ENCODE peak calls at places on chromosomes 16 and 17, in eight cellular contexts. One of them, this sample, is unnamed.
A peak's percentile ranks its signal among the peaks of the same experiment; 100 is the strongest.

GRCh38 chr17:5607946-5608345 is 23.6 kb upstream of the NLRP1 start:
- DNase-seq in activated CD4-positive, alpha-beta T cell treated with anti-CD3 and anti-CD28 coated beads for 24 hours: no peak
- DNase-seq in brain pericyte: no peak
- DNase-seq in stimulated activated CD4-positive, alpha-beta T cell treated with anti-CD3 and anti-CD28 coated beads, Interleukin-12 subunit alpha, Interleukin-12 subunit beta, amount 100 ng/mL, for 4 hours: no peak
- DNase-seq in fibroblast of lung: no peak
- DNase-seq in activated naive CD8-positive, alpha-beta T cell treated with anti-CD3 and anti-CD28 coated beads for 36 hours: no peak
- DNase-seq in NCI-H82: no peak
- DNase-seq in ELF-1: no peak
- DNase-seq in this sample: no peak

GRCh38 chr16:53991181-53992056 is 287.5 kb downstream of the FTO start:
- DNase-seq in brain pericyte: peak; percentile 31
- DNase-seq in activated naive CD8-positive, alpha-beta T cell treated with anti-CD3 and anti-CD28 coated beads for 36 hours: no peak
- DNase-seq in NCI-H82: peak; percentile 25
- DNase-seq in ELF-1: peak; percentile 16
- DNase-seq in activated CD4-positive, alpha-beta T cell treated with anti-CD3 and anti-CD28 coated beads for 24 hours: no peak
- DNase-seq in fibroblast of lung: peak; percentile 84
- DNase-seq in stimulated activated CD4-positive, alpha-beta T cell treated with anti-CD3 and anti-CD28 coated beads, Interleukin-12 subunit alpha, Interleukin-12 subunit beta, amount 100 ng/mL, for 4 hours: no peak
- DNase-seq in this sample: no peak

GRCh38 chr17:17985555-17985954 is 12.9 kb downstream of the DRC3 start:
- DNase-seq in brain pericyte: no peak
- DNase-seq in fibroblast of lung: no peak
- DNase-seq in ELF-1: no peak
- DNase-seq in NCI-H82: peak; percentile 51
- DNase-seq in stimulated activated CD4-positive, alpha-beta T cell treated with anti-CD3 and anti-CD28 coated beads, Interleukin-12 subunit alpha, Interleukin-12 subunit beta, amount 100 ng/mL, for 4 hours: no peak
- DNase-seq in activated CD4-positive, alpha-beta T cell treated with anti-CD3 and anti-CD28 coated beads for 24 hours: no peak
- DNase-seq in activated naive CD8-positive, alpha-beta T cell treated with anti-CD3 and anti-CD28 coated beads for 36 hours: peak; percentile 14
- DNase-seq in this sample: no peak

GRCh38 chr17:21513012-21513570 is 136.9 kb downstream of the KCNJ12 start:
- DNase-seq in NCI-H82: peak; percentile 92
- DNase-seq in stimulated activated CD4-positive, alpha-beta T cell treated with anti-CD3 and anti-CD28 coated beads, Interleukin-12 subunit alpha, Interleukin-12 subunit beta, amount 100 ng/mL, for 4 hours: peak; percentile 74
- DNase-seq in activated CD4-positive, alpha-beta T cell treated with anti-CD3 and anti-CD28 coated beads for 24 hours: peak; percentile 57
- DNase-seq in brain pericyte: no peak
- DNase-seq in activated naive CD8-positive, alpha-beta T cell treated with anti-CD3 and anti-CD28 coated beads for 36 hours: peak; percentile 76
- DNase-seq in fibroblast of lung: peak; percentile 67
- DNase-seq in ELF-1: peak; percentile 88
- DNase-seq in this sample: peak; percentile 73

GRCh38 chr16:69417537-69418199 is 6.8 kb upstream of the CYB5B start:
- DNase-seq in fibroblast of lung: peak; percentile 51
- DNase-seq in stimulated activated CD4-positive, alpha-beta T cell treated with anti-CD3 and anti-CD28 coated beads, Interleukin-12 subunit alpha, Interleukin-12 subunit beta, amount 100 ng/mL, for 4 hours: no peak
- DNase-seq in brain pericyte: no peak
- DNase-seq in activated naive CD8-positive, alpha-beta T cell treated with anti-CD3 and anti-CD28 coated beads for 36 hours: no peak
- DNase-seq in ELF-1: peak; percentile 94
- DNase-seq in activated CD4-positive, alpha-beta T cell treated with anti-CD3 and anti-CD28 coated beads for 24 hours: no peak
- DNase-seq in NCI-H82: no peak
- DNase-seq in this sample: no peak

GRCh38 chr16:12758031-12758669 is 45.5 kb downstream of the CPPED1 start:
- DNase-seq in fibroblast of lung: no peak
- DNase-seq in brain pericyte: no peak
- DNase-seq in activated CD4-positive, alpha-beta T cell treated with anti-CD3 and anti-CD28 coated beads for 24 hours: no peak
- DNase-seq in ELF-1: peak; percentile 49
- DNase-seq in NCI-H82: peak; percentile 95
- DNase-seq in stimulated activated CD4-positive, alpha-beta T cell treated with anti-CD3 and anti-CD28 coated beads, Interleukin-12 subunit alpha, Interleukin-12 subunit beta, amount 100 ng/mL, for 4 hours: no peak
- DNase-seq in activated naive CD8-positive, alpha-beta T cell treated with anti-CD3 and anti-CD28 coated beads for 36 hours: no peak
- DNase-seq in this sample: no peak

GRCh38 chr16:715448-716249 is 731 bp downstream of the METRN start:
- DNase-seq in stimulated activated CD4-positive, alpha-beta T cell treated with anti-CD3 and anti-CD28 coated beads, Interleukin-12 subunit alpha, Interleukin-12 subunit beta, amount 100 ng/mL, for 4 hours: no peak
- DNase-seq in NCI-H82: peak; percentile 41
- DNase-seq in ELF-1: no peak
- DNase-seq in activated naive CD8-positive, alpha-beta T cell treated with anti-CD3 and anti-CD28 coated beads for 36 hours: peak; percentile 42
- DNase-seq in fibroblast of lung: peak; percentile 18
- DNase-seq in activated CD4-positive, alpha-beta T cell treated with anti-CD3 and anti-CD28 coated beads for 24 hours: no peak
- DNase-seq in brain pericyte: no peak
- DNase-seq in this sample: no peak

GRCh38 chr17:78313735-78314648 is 45.9 kb downstream of the SOCS3 start:
- DNase-seq in fibroblast of lung: peak; percentile 73
- DNase-seq in activated CD4-positive, alpha-beta T cell treated with anti-CD3 and anti-CD28 coated beads for 24 hours: peak; percentile 72
- DNase-seq in ELF-1: peak; percentile 86
- DNase-seq in NCI-H82: peak; percentile 88
- DNase-seq in brain pericyte: peak; percentile 41
- DNase-seq in activated naive CD8-positive, alpha-beta T cell treated with anti-CD3 and anti-CD28 coated beads for 36 hours: peak; percentile 86
- DNase-seq in stimulated activated CD4-positive, alpha-beta T cell treated with anti-CD3 and anti-CD28 coated beads, Interleukin-12 subunit alpha, Interleukin-12 subunit beta, amount 100 ng/mL, for 4 hours: peak; percentile 63
- DNase-seq in this sample: peak; percentile 57

GRCh38 chr17:83150369-83151055 is 71.1 kb downstream of the METRNL start:
- DNase-seq in brain pericyte: no peak
- DNase-seq in stimulated activated CD4-positive, alpha-beta T cell treated with anti-CD3 and anti-CD28 coated beads, Interleukin-12 subunit alpha, Interleukin-12 subunit beta, amount 100 ng/mL, for 4 hours: no peak
- DNase-seq in activated CD4-positive, alpha-beta T cell treated with anti-CD3 and anti-CD28 coated beads for 24 hours: no peak
- DNase-seq in NCI-H82: no peak
- DNase-seq in ELF-1: no peak
- DNase-seq in fibroblast of lung: no peak
- DNase-seq in activated naive CD8-positive, alpha-beta T cell treated with anti-CD3 and anti-CD28 coated beads for 36 hours: no peak
- DNase-seq in this sample: no peak

GRCh38 chr16:81486555-81487061 is 42.0 kb downstream of the CMIP start:
- DNase-seq in ELF-1: peak; percentile 52
- DNase-seq in activated CD4-positive, alpha-beta T cell treated with anti-CD3 and anti-CD28 coated beads for 24 hours: no peak
- DNase-seq in brain pericyte: peak; percentile 98
- DNase-seq in activated naive CD8-positive, alpha-beta T cell treated with anti-CD3 and anti-CD28 coated beads for 36 hours: no peak
- DNase-seq in stimulated activated CD4-positive, alpha-beta T cell treated with anti-CD3 and anti-CD28 coated beads, Interleukin-12 subunit alpha, Interleukin-12 subunit beta, amount 100 ng/mL, for 4 hours: no peak
- DNase-seq in fibroblast of lung: peak; percentile 84
- DNase-seq in NCI-H82: no peak
- DNase-seq in this sample: no peak

GRCh38 chr17:35841505-35841904 is 27.2 kb downstream of the HEATR9 start:
- DNase-seq in fibroblast of lung: no peak
- DNase-seq in brain pericyte: no peak
- DNase-seq in stimulated activated CD4-positive, alpha-beta T cell treated with anti-CD3 and anti-CD28 coated beads, Interleukin-12 subunit alpha, Interleukin-12 subunit beta, amount 100 ng/mL, for 4 hours: no peak
- DNase-seq in activated naive CD8-positive, alpha-beta T cell treated with anti-CD3 and anti-CD28 coated beads for 36 hours: no peak
- DNase-seq in ELF-1: no peak
- DNase-seq in NCI-H82: no peak
- DNase-seq in activated CD4-positive, alpha-beta T cell treated with anti-CD3 and anti-CD28 coated beads for 24 hours: no peak
- DNase-seq in this sample: no peak

GRCh38 chr17:7897090-7897489 is 8.5 kb downstream of the CHD3 start:
- DNase-seq in stimulated activated CD4-positive, alpha-beta T cell treated with anti-CD3 and anti-CD28 coated beads, Interleukin-12 subunit alpha, Interleukin-12 subunit beta, amount 100 ng/mL, for 4 hours: no peak
- DNase-seq in activated naive CD8-positive, alpha-beta T cell treated with anti-CD3 and anti-CD28 coated beads for 36 hours: no peak
- DNase-seq in fibroblast of lung: no peak
- DNase-seq in ELF-1: no peak
- DNase-seq in activated CD4-positive, alpha-beta T cell treated with anti-CD3 and anti-CD28 coated beads for 24 hours: no peak
- DNase-seq in brain pericyte: no peak
- DNase-seq in NCI-H82: no peak
- DNase-seq in this sample: no peak

GRCh38 chr16:55439101-55439690 is 39.8 kb upstream of the MMP2 start:
- DNase-seq in activated CD4-positive, alpha-beta T cell treated with anti-CD3 and anti-CD28 coated beads for 24 hours: no peak
- DNase-seq in fibroblast of lung: no peak
- DNase-seq in NCI-H82: no peak
- DNase-seq in ELF-1: no peak
- DNase-seq in brain pericyte: no peak
- DNase-seq in activated naive CD8-positive, alpha-beta T cell treated with anti-CD3 and anti-CD28 coated beads for 36 hours: no peak
- DNase-seq in stimulated activated CD4-positive, alpha-beta T cell treated with anti-CD3 and anti-CD28 coated beads, Interleukin-12 subunit alpha, Interleukin-12 subunit beta, amount 100 ng/mL, for 4 hours: no peak
- DNase-seq in this sample: no peak

GRCh38 chr17:4747847-4748246 is 8.1 kb upstream of the CXCL16 start:
- DNase-seq in activated CD4-positive, alpha-beta T cell treated with anti-CD3 and anti-CD28 coated beads for 24 hours: no peak
- DNase-seq in fibroblast of lung: no peak
- DNase-seq in stimulated activated CD4-positive, alpha-beta T cell treated with anti-CD3 and anti-CD28 coated beads, Interleukin-12 subunit alpha, Interleukin-12 subunit beta, amount 100 ng/mL, for 4 hours: no peak
- DNase-seq in NCI-H82: no peak
- DNase-seq in ELF-1: no peak
- DNase-seq in brain pericyte: no peak
- DNase-seq in activated naive CD8-positive, alpha-beta T cell treated with anti-CD3 and anti-CD28 coated beads for 36 hours: no peak
- DNase-seq in this sample: no peak

GRCh38 chr16:67563708-67564468 is 1.6 kb downstream of the CTCF start:
- DNase-seq in activated CD4-positive, alpha-beta T cell treated with anti-CD3 and anti-CD28 coated beads for 24 hours: no peak
- DNase-seq in NCI-H82: peak; percentile 35
- DNase-seq in activated naive CD8-positive, alpha-beta T cell treated with anti-CD3 and anti-CD28 coated beads for 36 hours: no peak
- DNase-seq in brain pericyte: no peak
- DNase-seq in ELF-1: no peak
- DNase-seq in stimulated activated CD4-positive, alpha-beta T cell treated with anti-CD3 and anti-CD28 coated beads, Interleukin-12 subunit alpha, Interleukin-12 subunit beta, amount 100 ng/mL, for 4 hours: no peak
- DNase-seq in fibroblast of lung: peak; percentile 93
- DNase-seq in this sample: peak; percentile 68

GRCh38 chr16:52773026-52773425 is 226.1 kb upstream of the TOX3 start:
- DNase-seq in activated naive CD8-positive, alpha-beta T cell treated with anti-CD3 and anti-CD28 coated beads for 36 hours: no peak
- DNase-seq in brain pericyte: no peak
- DNase-seq in activated CD4-positive, alpha-beta T cell treated with anti-CD3 and anti-CD28 coated beads for 24 hours: no peak
- DNase-seq in fibroblast of lung: no peak
- DNase-seq in ELF-1: no peak
- DNase-seq in stimulated activated CD4-positive, alpha-beta T cell treated with anti-CD3 and anti-CD28 coated beads, Interleukin-12 subunit alpha, Interleukin-12 subunit beta, amount 100 ng/mL, for 4 hours: no peak
- DNase-seq in NCI-H82: peak; percentile 76
- DNase-seq in this sample: no peak